ENCODE peak calls at places on chromosome 1, in six cellular contexts. N, Z, P, T, B and D are unnamed samples.

GRCh38 chr1:82646336-82646735 is 845.6 kb downstream of the ADGRL2 start:
- DNase-seq in N (no peak), Z (no peak), P (peak; percentile 11), T (no peak), B (no peak), D (no peak)

GRCh38 chr1:46180082-46180616 is 3.9 kb upstream of the P3R3URF start:
- DNase-seq in N (no peak), Z (peak; percentile 46), P (peak; percentile 80), T (no peak), B (no peak), D (no peak)

GRCh38 chr1:113109908-113110554 is 37.0 kb downstream of the LRIG2 start:
- DNase-seq in N (no peak), Z (no peak), P (no peak), T (peak; percentile 23), B (no peak), D (no peak)

GRCh38 chr1:225378880-225379279 is 49.0 kb downstream of the LBR start:
- DNase-seq in N (no peak), Z (no peak), P (peak; percentile 96), T (peak; percentile 11), B (no peak), D (no peak)

GRCh38 chr1:237492359-237492758 is 398.4 kb downstream of the ZP4 start:
- DNase-seq in N (no peak), Z (no peak), P (peak; percentile 65), T (no peak), B (no peak), D (no peak)

GRCh38 chr1:162319510-162320160 is 57.0 kb downstream of the SPATA46 start:
- DNase-seq in N (no peak), Z (no peak), P (no peak), T (no peak), B (no peak), D (no peak)

GRCh38 chr1:9594471-9595155 is 5.9 kb downstream of the TMEM201 start:
- DNase-seq in N (no peak), Z (no peak), P (no peak), T (no peak), B (no peak), D (no peak)

GRCh38 chr1:29826646-29827045 is 590.3 kb downstream of the PTPRU start:
- DNase-seq in N (no peak), Z (no peak), P (no peak), T (no peak), B (peak; percentile 54), D (no peak)

GRCh38 chr1:29709711-29710169 is 473.4 kb downstream of the PTPRU start:
- DNase-seq in N (no peak), Z (no peak), P (no peak), T (no peak), B (no peak), D (no peak)

GRCh38 chr1:205450448-205450847 is 5.4 kb downstream of the BLACAT1 start:
- DNase-seq in N (no peak), Z (no peak), P (peak; percentile 52), T (no peak), B (no peak), D (no peak)

GRCh38 chr1:211830330-211831142 is at the start of gene LPGAT1:
- DNase-seq in N (peak; percentile 83), Z (peak; percentile 74), P (peak; percentile 82), T (peak; percentile 77), B (peak; percentile 92), D (peak; percentile 84)

GRCh38 chr1:8871539-8871935 is 6.9 kb downstream of the ENO1 start:
- DNase-seq in N (no peak), Z (no peak), P (peak; percentile 57), T (no peak), B (no peak), D (no peak)

GRCh38 chr1:115295904-115296696 is 41.9 kb downstream of the NGF start:
- DNase-seq in N (no peak), Z (no peak), P (no peak), T (no peak), B (no peak), D (no peak)

GRCh38 chr1:94104776-94105462 is 16.0 kb downstream of the ABCA4 start:
- DNase-seq in N (no peak), Z (no peak), P (no peak), T (no peak), B (no peak), D (no peak)

GRCh38 chr1:91012196-91012595 is 9.6 kb downstream of the ZNF644 start:
- DNase-seq in N (no peak), Z (no peak), P (peak; percentile 48), T (no peak), B (no peak), D (no peak)

GRCh38 chr1:85708826-85709222 is 591 bp upstream of the ZNHIT6 start:
- DNase-seq in N (no peak), Z (no peak), P (peak; percentile 6), T (no peak), B (no peak), D (no peak)

GRCh38 chr1:205429742-205430464 is 8.0 kb upstream of the LEMD1 start:
- DNase-seq in N (no peak), Z (no peak), P (no peak), T (no peak), B (no peak), D (no peak)

GRCh38 chr1:34162852-34163766 is 1.9 kb downstream of the CSMD2 start:
- DNase-seq in N (peak; percentile 79), Z (peak; percentile 62), P (peak; percentile 94), T (peak; percentile 31), B (no peak), D (peak; percentile 75)

GRCh38 chr1:154938604-154939399 is 2.3 kb upstream of the PMVK start:
- DNase-seq in N (no peak), Z (no peak), P (no peak), T (no peak), B (no peak), D (no peak)

GRCh38 chr1:59366352-59366751 is 69.5 kb downstream of the FGGY start:
- DNase-seq in N (no peak), Z (no peak), P (no peak), T (no peak), B (no peak), D (no peak)

GRCh38 chr1:178536844-178537371 is 24.0 kb downstream of the TEX35 start:
- DNase-seq in N (no peak), Z (no peak), P (no peak), T (peak; percentile 68), B (no peak), D (no peak)

GRCh38 chr1:30244801-30245200 is 478.6 kb downstream of the MATN1 start:
- DNase-seq in N (no peak), Z (no peak), P (no peak), T (no peak), B (no peak), D (no peak)

GRCh38 chr1:89705901-89706699 is 73.2 kb downstream of the LRRC8C start:
- DNase-seq in N (no peak), Z (no peak), P (no peak), T (no peak), B (no peak), D (no peak)

GRCh38 chr1:28552482-28553228 is at the start of gene TRNAU1AP:
- DNase-seq in N (peak; percentile 98), Z (peak; percentile 98), P (peak; percentile 99), T (peak; percentile 97), B (peak; percentile 99), D (peak; percentile 97)

GRCh38 chr1:151370211-151370911 is 2.1 kb downstream of the SELENBP1 start:
- DNase-seq in N (no peak), Z (no peak), P (no peak), T (peak; percentile 69), B (no peak), D (no peak)

DNA sequence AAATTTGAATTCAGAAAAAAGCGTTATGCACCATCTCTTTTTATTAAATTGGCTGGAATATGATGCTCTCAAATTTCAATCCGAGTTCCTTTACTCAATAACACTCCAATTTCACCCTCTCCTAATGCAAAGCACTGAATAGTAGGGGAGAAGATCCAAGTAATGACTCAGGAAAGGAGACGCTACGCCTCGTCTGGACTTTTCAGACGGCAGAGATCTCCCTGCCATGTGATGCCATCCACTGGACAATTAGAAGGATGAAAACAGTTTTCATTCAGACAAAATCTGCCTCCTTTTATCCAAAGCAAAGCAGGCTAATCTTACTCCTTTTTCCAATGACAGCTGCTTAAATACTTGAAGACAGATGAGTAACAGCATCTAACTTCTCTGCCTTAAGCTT is 242.4 kb upstream of the GREM2 start:
- DNase-seq in N (no peak), Z (no peak), P (no peak), T (no peak), B (no peak), D (no peak)
- TF ChIP-seq CTCF in N (no peak), Z (no peak), P (peak; percentile 18), T (no peak), B (peak; percentile 12), D (no peak)

GRCh38 chr1:68456207-68456606 is 6.5 kb upstream of the RPE65 start:
- DNase-seq in N (no peak), Z (no peak), P (no peak), T (no peak), B (no peak), D (no peak)
- TF ChIP-seq CTCF in N (no peak), Z (no peak), P (no peak), T (no peak), B (no peak), D (no peak)

DNA sequence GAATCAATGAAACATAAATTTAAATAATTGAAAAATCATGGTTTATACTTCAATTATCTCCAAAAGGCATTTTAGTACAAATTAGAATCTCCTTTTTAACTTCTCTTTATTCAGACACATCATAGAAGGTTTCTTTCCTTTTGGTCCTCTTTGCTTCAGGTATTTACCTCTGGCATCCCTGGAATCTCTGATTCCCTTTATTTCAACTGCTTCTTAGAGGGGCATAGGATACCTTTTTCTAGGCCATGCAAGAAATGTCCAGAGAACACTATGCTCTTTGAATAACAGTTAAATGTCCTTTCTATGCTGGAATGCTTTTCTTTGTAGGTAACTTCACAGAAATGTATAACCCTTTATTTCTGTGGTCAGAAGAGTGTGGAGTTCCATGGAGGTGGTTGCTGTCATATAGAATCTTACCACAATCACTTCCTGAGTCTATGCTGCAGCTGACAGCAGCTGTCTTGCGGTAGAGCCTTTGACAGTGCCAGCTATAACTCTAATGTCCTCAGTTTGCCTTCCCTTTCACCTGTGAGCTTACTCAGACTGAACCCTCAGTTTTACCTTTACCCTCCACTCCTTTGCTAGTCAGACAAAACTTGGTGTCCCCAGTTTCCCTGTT is 8.6 kb downstream of the LAMC2 start:
- DNase-seq in N (no peak), Z (peak; percentile 69), P (peak; percentile 71), T (no peak), B (no peak), D (no peak)
- TF ChIP-seq CTCF in N (no peak), Z (no peak), P (no peak), T (no peak), B (no peak), D (no peak)

DNA sequence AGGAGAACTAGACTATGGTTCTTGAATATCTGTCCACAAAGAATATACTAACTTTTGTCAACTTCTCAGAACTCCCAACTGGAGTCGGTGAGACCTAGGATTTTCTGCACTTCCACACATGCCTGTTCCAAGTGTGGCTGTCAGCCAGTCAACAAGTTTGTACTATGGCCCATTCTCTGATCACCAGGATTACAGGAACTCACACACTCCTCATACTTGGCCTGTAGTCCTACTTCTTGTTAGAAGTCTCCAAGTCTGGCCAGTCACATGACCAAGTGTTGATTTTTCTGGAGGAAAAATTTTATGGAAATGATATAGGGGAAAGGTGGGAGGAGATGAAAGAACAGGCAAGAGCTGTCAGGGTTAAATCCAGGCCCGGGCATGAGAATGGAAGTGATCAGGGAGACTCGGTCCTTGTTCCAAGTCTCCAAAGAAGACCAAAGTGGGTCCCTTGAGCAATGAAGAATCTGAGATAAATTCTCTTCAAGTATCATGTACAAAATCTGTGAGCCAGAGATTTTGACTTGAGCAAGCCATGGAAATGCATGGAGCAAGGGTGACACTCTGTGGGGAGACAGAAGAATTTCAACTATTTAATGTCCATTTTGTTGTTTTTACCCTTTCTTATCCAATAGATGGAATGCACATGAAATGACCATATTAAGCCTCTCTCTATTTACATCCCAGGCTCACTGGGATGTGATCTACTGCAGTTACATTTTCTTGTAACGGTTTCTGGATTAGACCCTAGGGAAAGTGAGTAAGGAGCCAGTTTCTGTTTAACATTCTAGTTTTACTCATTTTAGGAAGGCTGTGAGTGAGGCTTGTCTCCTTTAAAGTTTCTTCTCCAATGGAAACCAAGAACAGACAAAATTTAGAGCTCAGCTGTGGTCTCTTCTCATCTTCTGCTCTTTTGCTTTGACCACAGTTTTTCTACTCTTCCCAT is 320.9 kb downstream of the ASTN1 start:
- DNase-seq in N (no peak), Z (no peak), P (peak; percentile 59), T (peak; percentile 19), B (no peak), D (no peak)
- TF ChIP-seq CTCF in N (peak; percentile 26), Z (no peak), P (peak; percentile 76), T (peak; percentile 74), B (peak; percentile 52), D (peak; percentile 77)